ENCODE peak calls at places on chromosome X, in ten cellular contexts. One of them, this sample, is unnamed.
A peak's percentile ranks its signal among the peaks of the same experiment; 100 is the strongest.

GRCh38 chrX:44245730-44246129 is 97.7 kb downstream of the EFHC2 start:
- DNase-seq in SK-N-SH: no peak
- DNase-seq in Calu3: no peak
- DNase-seq in A549: no peak
- DNase-seq in breast epithelium: no peak
- DNase-seq in heart left ventricle: no peak
- DNase-seq in transverse colon: no peak
- DNase-seq in GM12865: no peak
- DNase-seq in nephron progenitor cell: no peak
- DNase-seq in adrenal gland: no peak
- DNase-seq in this sample: no peak

GRCh38 chrX:51743179-51743957 is at the start of gene GSPT2:
- DNase-seq in nephron progenitor cell: peak; percentile 34
- DNase-seq in SK-N-SH: peak; percentile 74
- DNase-seq in breast epithelium: peak; percentile 53
- DNase-seq in GM12865: peak; percentile 86
- DNase-seq in A549: peak; percentile 83
- DNase-seq in heart left ventricle: peak; percentile 77
- DNase-seq in transverse colon: peak; percentile 75
- DNase-seq in adrenal gland: peak; percentile 79
- DNase-seq in Calu3: peak; percentile 69
- DNase-seq in this sample: peak; percentile 34

GRCh38 chrX:149950681-149951080 is 12.4 kb upstream of the EOLA2 start:
- DNase-seq in A549: peak; percentile 55
- DNase-seq in GM12865: peak; percentile 21
- DNase-seq in SK-N-SH: peak; percentile 18
- DNase-seq in adrenal gland: no peak
- DNase-seq in transverse colon: no peak
- DNase-seq in Calu3: peak; percentile 35
- DNase-seq in heart left ventricle: no peak
- DNase-seq in breast epithelium: no peak
- DNase-seq in nephron progenitor cell: no peak
- DNase-seq in this sample: no peak

GRCh38 chrX:23844502-23845138 is 61.6 kb downstream of the SAT1 start:
- DNase-seq in SK-N-SH: peak; percentile 41
- DNase-seq in GM12865: no peak
- DNase-seq in adrenal gland: peak; percentile 52
- DNase-seq in A549: no peak
- DNase-seq in transverse colon: peak; percentile 49
- DNase-seq in heart left ventricle: no peak
- DNase-seq in Calu3: no peak
- DNase-seq in breast epithelium: no peak
- DNase-seq in nephron progenitor cell: no peak
- DNase-seq in this sample: no peak

GRCh38 chrX:108468486-108468885 is 28.8 kb downstream of the COL4A5 start:
- DNase-seq in transverse colon: no peak
- DNase-seq in heart left ventricle: no peak
- DNase-seq in Calu3: no peak
- DNase-seq in breast epithelium: no peak
- DNase-seq in A549: no peak
- DNase-seq in GM12865: no peak
- DNase-seq in adrenal gland: no peak
- DNase-seq in nephron progenitor cell: no peak
- DNase-seq in SK-N-SH: no peak
- DNase-seq in this sample: no peak

GRCh38 chrX:108090474-108091265 is 672 bp downstream of the PSMD10 start:
- DNase-seq in breast epithelium: no peak
- DNase-seq in Calu3: no peak
- DNase-seq in A549: peak; percentile 25
- DNase-seq in SK-N-SH: no peak
- DNase-seq in transverse colon: no peak
- DNase-seq in adrenal gland: no peak
- DNase-seq in GM12865: peak; percentile 16
- DNase-seq in nephron progenitor cell: no peak
- DNase-seq in heart left ventricle: no peak
- DNase-seq in this sample: no peak

GRCh38 chrX:110847334-110847733 is 51.7 kb upstream of the CHRDL1 start:
- DNase-seq in transverse colon: no peak
- DNase-seq in nephron progenitor cell: peak; percentile 38
- DNase-seq in breast epithelium: no peak
- DNase-seq in GM12865: peak; percentile 52
- DNase-seq in heart left ventricle: no peak
- DNase-seq in adrenal gland: no peak
- DNase-seq in Calu3: peak; percentile 40
- DNase-seq in SK-N-SH: peak; percentile 54
- DNase-seq in A549: peak; percentile 54
- DNase-seq in this sample: no peak

GRCh38 chrX:119093991-119094741 is 21.4 kb downstream of the CT47C1 start:
- DNase-seq in transverse colon: no peak
- DNase-seq in breast epithelium: no peak
- DNase-seq in GM12865: no peak
- DNase-seq in heart left ventricle: no peak
- DNase-seq in Calu3: peak; percentile 3
- DNase-seq in SK-N-SH: no peak
- DNase-seq in A549: peak; percentile 37
- DNase-seq in nephron progenitor cell: no peak
- DNase-seq in adrenal gland: no peak
- DNase-seq in this sample: no peak

GRCh38 chrX:78527263-78527662 is 131.9 kb downstream of the RTL3 start:
- DNase-seq in GM12865: no peak
- DNase-seq in heart left ventricle: no peak
- DNase-seq in adrenal gland: no peak
- DNase-seq in breast epithelium: no peak
- DNase-seq in SK-N-SH: no peak
- DNase-seq in Calu3: no peak
- DNase-seq in transverse colon: no peak
- DNase-seq in nephron progenitor cell: no peak
- DNase-seq in A549: no peak
- DNase-seq in this sample: no peak

GRCh38 chrX:154595559-154595958 is 10.6 kb downstream of the CTAG1A start:
- DNase-seq in A549: no peak
- DNase-seq in transverse colon: no peak
- DNase-seq in heart left ventricle: no peak
- DNase-seq in nephron progenitor cell: no peak
- DNase-seq in SK-N-SH: no peak
- DNase-seq in adrenal gland: no peak
- DNase-seq in breast epithelium: no peak
- DNase-seq in Calu3: no peak
- DNase-seq in GM12865: no peak
- DNase-seq in this sample: no peak

GRCh38 chrX:1932231-1932630 is 317.4 kb downstream of the ASMT start:
- DNase-seq in breast epithelium: no peak
- DNase-seq in adrenal gland: no peak
- DNase-seq in nephron progenitor cell: no peak
- DNase-seq in A549: no peak
- DNase-seq in GM12865: no peak
- DNase-seq in SK-N-SH: no peak
- DNase-seq in transverse colon: no peak
- DNase-seq in heart left ventricle: no peak
- DNase-seq in Calu3: no peak
- DNase-seq in this sample: no peak

GRCh38 chrX:471239-471638 is 84.5 kb upstream of the PPP2R3B start:
- DNase-seq in transverse colon: no peak
- DNase-seq in A549: no peak
- DNase-seq in GM12865: no peak
- DNase-seq in SK-N-SH: no peak
- DNase-seq in Calu3: no peak
- DNase-seq in breast epithelium: no peak
- DNase-seq in adrenal gland: no peak
- DNase-seq in nephron progenitor cell: no peak
- DNase-seq in heart left ventricle: no peak
- DNase-seq in this sample: no peak

GRCh38 chrX:63979480-63979879 is 194.5 kb upstream of the ARHGEF9 start:
- DNase-seq in SK-N-SH: no peak
- DNase-seq in adrenal gland: no peak
- DNase-seq in heart left ventricle: no peak
- DNase-seq in A549: no peak
- DNase-seq in breast epithelium: no peak
- DNase-seq in GM12865: no peak
- DNase-seq in Calu3: no peak
- DNase-seq in transverse colon: no peak
- DNase-seq in nephron progenitor cell: no peak
- DNase-seq in this sample: no peak

GRCh38 chrX:14801136-14801535 is 71.7 kb downstream of the FANCB start:
- DNase-seq in heart left ventricle: no peak
- DNase-seq in A549: no peak
- DNase-seq in nephron progenitor cell: no peak
- DNase-seq in breast epithelium: no peak
- DNase-seq in Calu3: no peak
- DNase-seq in GM12865: no peak
- DNase-seq in SK-N-SH: no peak
- DNase-seq in transverse colon: no peak
- DNase-seq in adrenal gland: no peak
- DNase-seq in this sample: no peak

GRCh38 chrX:77162777-77163176 is 284.4 kb upstream of the FGF16 start:
- DNase-seq in adrenal gland: no peak
- DNase-seq in nephron progenitor cell: no peak
- DNase-seq in SK-N-SH: no peak
- DNase-seq in GM12865: no peak
- DNase-seq in A549: no peak
- DNase-seq in transverse colon: no peak
- DNase-seq in Calu3: no peak
- DNase-seq in breast epithelium: no peak
- DNase-seq in heart left ventricle: no peak
- DNase-seq in this sample: no peak

GRCh38 chrX:77160301-77160700 is 286.9 kb upstream of the FGF16 start:
- DNase-seq in Calu3: peak; percentile 6
- DNase-seq in A549: peak; percentile 1
- DNase-seq in GM12865: peak; percentile 0
- DNase-seq in transverse colon: no peak
- DNase-seq in nephron progenitor cell: no peak
- DNase-seq in adrenal gland: no peak
- DNase-seq in SK-N-SH: no peak
- DNase-seq in heart left ventricle: no peak
- DNase-seq in breast epithelium: no peak
- DNase-seq in this sample: no peak
- TF ChIP-seq CTCF in Calu3: no peak
- TF ChIP-seq CTCF in A549: no peak
- TF ChIP-seq CTCF in GM12865: no peak
- TF ChIP-seq CTCF in transverse colon: no peak
- TF ChIP-seq CTCF in nephron progenitor cell: no peak
- TF ChIP-seq CTCF in adrenal gland: peak; percentile 33
- TF ChIP-seq CTCF in SK-N-SH: peak; percentile 54
- TF ChIP-seq CTCF in heart left ventricle: no peak
- TF ChIP-seq CTCF in breast epithelium: no peak
- TF ChIP-seq CTCF in this sample: no peak

DNA sequence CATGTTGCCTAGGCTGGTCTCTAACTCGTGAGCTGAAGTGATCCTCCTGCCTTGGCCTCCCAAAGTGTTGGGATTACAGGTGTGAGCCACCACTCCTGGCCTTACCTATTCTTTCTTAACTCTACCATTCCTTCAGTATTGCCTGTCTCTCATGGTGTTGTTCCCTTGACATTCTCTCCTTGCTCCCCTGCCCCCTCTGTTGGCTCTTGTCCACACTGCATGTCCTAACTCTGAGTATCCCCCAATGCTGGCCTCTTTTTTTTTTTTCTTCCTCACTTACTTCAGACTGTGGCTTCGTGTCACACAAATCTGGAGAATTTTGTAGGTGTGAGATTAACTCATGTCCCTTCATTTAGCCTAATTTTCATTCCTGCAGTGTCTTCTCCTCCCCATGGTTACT is 22.9 kb upstream of the FRMPD4 start:
- DNase-seq in Calu3: peak; percentile 54
- DNase-seq in nephron progenitor cell: peak; percentile 27
- DNase-seq in heart left ventricle: no peak
- DNase-seq in adrenal gland: no peak
- DNase-seq in A549: peak; percentile 17
- DNase-seq in SK-N-SH: no peak
- DNase-seq in breast epithelium: no peak
- DNase-seq in GM12865: no peak
- DNase-seq in transverse colon: no peak
- DNase-seq in this sample: no peak
- TF ChIP-seq CTCF in Calu3: peak; percentile 26
- TF ChIP-seq CTCF in nephron progenitor cell: peak; percentile 32
- TF ChIP-seq CTCF in heart left ventricle: no peak
- TF ChIP-seq CTCF in adrenal gland: no peak
- TF ChIP-seq CTCF in A549: no peak
- TF ChIP-seq CTCF in SK-N-SH: peak; percentile 44
- TF ChIP-seq CTCF in breast epithelium: no peak
- TF ChIP-seq CTCF in GM12865: peak; percentile 18
- TF ChIP-seq CTCF in transverse colon: no peak
- TF ChIP-seq CTCF in this sample: no peak

GRCh38 chrX:31213941-31214340 is 142.1 kb upstream of the FTHL17 start:
- DNase-seq in Calu3: peak; percentile 36
- DNase-seq in breast epithelium: no peak
- DNase-seq in heart left ventricle: no peak
- DNase-seq in GM12865: peak; percentile 36
- DNase-seq in transverse colon: no peak
- DNase-seq in adrenal gland: no peak
- DNase-seq in nephron progenitor cell: peak; percentile 3
- DNase-seq in A549: no peak
- DNase-seq in SK-N-SH: peak; percentile 22
- DNase-seq in this sample: no peak
- TF ChIP-seq CTCF in Calu3: no peak
- TF ChIP-seq CTCF in breast epithelium: no peak
- TF ChIP-seq CTCF in heart left ventricle: peak; percentile 48
- TF ChIP-seq CTCF in GM12865: peak; percentile 50
- TF ChIP-seq CTCF in transverse colon: peak; percentile 26
- TF ChIP-seq CTCF in adrenal gland: peak; percentile 30
- TF ChIP-seq CTCF in nephron progenitor cell: peak; percentile 18
- TF ChIP-seq CTCF in A549: no peak
- TF ChIP-seq CTCF in SK-N-SH: peak; percentile 62
- TF ChIP-seq CTCF in this sample: no peak

GRCh38 chrX:42738552-42738951 is 39.4 kb downstream of the PPP1R2C start:
- DNase-seq in adrenal gland: no peak
- DNase-seq in transverse colon: no peak
- DNase-seq in nephron progenitor cell: no peak
- DNase-seq in A549: no peak
- DNase-seq in Calu3: no peak
- DNase-seq in SK-N-SH: no peak
- DNase-seq in GM12865: no peak
- DNase-seq in breast epithelium: no peak
- DNase-seq in heart left ventricle: no peak
- DNase-seq in this sample: no peak

GRCh38 chrX:42740456-42740855 is 37.5 kb downstream of the PPP1R2C start:
- DNase-seq in A549: no peak
- DNase-seq in GM12865: no peak
- DNase-seq in Calu3: no peak
- DNase-seq in transverse colon: no peak
- DNase-seq in SK-N-SH: no peak
- DNase-seq in breast epithelium: no peak
- DNase-seq in adrenal gland: no peak
- DNase-seq in heart left ventricle: no peak
- DNase-seq in nephron progenitor cell: no peak
- DNase-seq in this sample: no peak

GRCh38 chrX:42739771-42740170 is 38.2 kb downstream of the PPP1R2C start:
- DNase-seq in nephron progenitor cell: no peak
- DNase-seq in breast epithelium: no peak
- DNase-seq in heart left ventricle: no peak
- DNase-seq in A549: no peak
- DNase-seq in GM12865: no peak
- DNase-seq in SK-N-SH: no peak
- DNase-seq in transverse colon: no peak
- DNase-seq in Calu3: no peak
- DNase-seq in adrenal gland: no peak
- DNase-seq in this sample: no peak

DNA sequence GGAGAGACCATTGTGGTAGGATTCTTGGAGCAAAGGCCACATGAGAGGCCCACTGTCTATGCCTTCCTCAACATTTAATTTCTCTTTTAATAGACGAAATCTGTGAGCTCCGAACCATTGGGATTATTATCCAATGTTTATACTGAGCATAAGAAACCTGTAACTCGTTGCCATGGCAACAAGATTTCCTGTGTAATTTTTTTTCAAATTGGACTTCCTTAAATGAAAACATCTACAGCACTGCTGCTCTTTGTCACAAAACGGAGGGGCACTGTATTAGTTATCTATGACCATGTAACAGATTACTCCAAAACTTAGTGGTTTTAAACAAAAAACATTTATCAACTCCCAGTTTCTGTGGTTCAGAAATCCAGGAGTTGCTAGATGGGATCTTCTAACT is 38.7 kb downstream of the PPP1R2C start:
- DNase-seq in SK-N-SH: no peak
- DNase-seq in transverse colon: no peak
- DNase-seq in nephron progenitor cell: no peak
- DNase-seq in breast epithelium: no peak
- DNase-seq in A549: no peak
- DNase-seq in GM12865: peak; percentile 19
- DNase-seq in heart left ventricle: no peak
- DNase-seq in adrenal gland: no peak
- DNase-seq in Calu3: no peak
- DNase-seq in this sample: no peak
- TF ChIP-seq CTCF in SK-N-SH: no peak
- TF ChIP-seq CTCF in transverse colon: no peak
- TF ChIP-seq CTCF in nephron progenitor cell: no peak
- TF ChIP-seq CTCF in breast epithelium: no peak
- TF ChIP-seq CTCF in A549: no peak
- TF ChIP-seq CTCF in GM12865: no peak
- TF ChIP-seq CTCF in heart left ventricle: no peak
- TF ChIP-seq CTCF in adrenal gland: no peak
- TF ChIP-seq CTCF in Calu3: no peak
- TF ChIP-seq CTCF in this sample: no peak